ENCODE peak calls at places on chromosomes 2 and 18, in four cellular contexts. One of them, this sample, is unnamed.

GRCh38 chr2:238585836-238586821 is 159.4 kb downstream of the ASB1 start:
- DNase-seq in stomach: peak; percentile 22
- DNase-seq in uterus: no peak
- DNase-seq in brain microvascular endothelial cell: no peak
- DNase-seq in this sample: no peak

GRCh38 chr18:58661423-58661822 is 9.8 kb upstream of the MALT1 start:
- DNase-seq in stomach: no peak
- DNase-seq in uterus: no peak
- DNase-seq in brain microvascular endothelial cell: peak; percentile 6
- DNase-seq in this sample: no peak

GRCh38 chr2:160252278-160252887 is 52.3 kb upstream of the ITGB6 start:
- DNase-seq in stomach: no peak
- DNase-seq in uterus: no peak
- DNase-seq in brain microvascular endothelial cell: no peak
- DNase-seq in this sample: no peak

GRCh38 chr2:8636041-8636491 is 45.8 kb upstream of the ID2 start:
- DNase-seq in stomach: no peak
- DNase-seq in uterus: no peak
- DNase-seq in brain microvascular endothelial cell: no peak
- DNase-seq in this sample: no peak

GRCh38 chr2:127100261-127101047 is 6.5 kb downstream of the BIN1 start:
- DNase-seq in stomach: peak; percentile 85
- DNase-seq in uterus: peak; percentile 17
- DNase-seq in brain microvascular endothelial cell: no peak
- DNase-seq in this sample: no peak

GRCh38 chr2:236179653-236180500 is 11.7 kb upstream of the GBX2 start:
- DNase-seq in stomach: no peak
- DNase-seq in uterus: no peak
- DNase-seq in brain microvascular endothelial cell: no peak
- DNase-seq in this sample: no peak

GRCh38 chr18:37409870-37410269 is 155.7 kb downstream of the CELF4 start:
- DNase-seq in stomach: no peak
- DNase-seq in uterus: no peak
- DNase-seq in brain microvascular endothelial cell: no peak
- DNase-seq in this sample: no peak

GRCh38 chr18:7754258-7754657 is 187.1 kb downstream of the PTPRM start:
- DNase-seq in stomach: no peak
- DNase-seq in uterus: no peak
- DNase-seq in brain microvascular endothelial cell: no peak
- DNase-seq in this sample: no peak

GRCh38 chr18:76801567-76802505 is 20.5 kb upstream of the ZNF236 start:
- DNase-seq in stomach: peak; percentile 71
- DNase-seq in uterus: peak; percentile 67
- DNase-seq in brain microvascular endothelial cell: no peak
- DNase-seq in this sample: no peak

GRCh38 chr2:18966131-18966530 is 376.8 kb upstream of the NT5C1B start:
- DNase-seq in stomach: no peak
- DNase-seq in uterus: no peak
- DNase-seq in brain microvascular endothelial cell: no peak
- DNase-seq in this sample: no peak

DNA sequence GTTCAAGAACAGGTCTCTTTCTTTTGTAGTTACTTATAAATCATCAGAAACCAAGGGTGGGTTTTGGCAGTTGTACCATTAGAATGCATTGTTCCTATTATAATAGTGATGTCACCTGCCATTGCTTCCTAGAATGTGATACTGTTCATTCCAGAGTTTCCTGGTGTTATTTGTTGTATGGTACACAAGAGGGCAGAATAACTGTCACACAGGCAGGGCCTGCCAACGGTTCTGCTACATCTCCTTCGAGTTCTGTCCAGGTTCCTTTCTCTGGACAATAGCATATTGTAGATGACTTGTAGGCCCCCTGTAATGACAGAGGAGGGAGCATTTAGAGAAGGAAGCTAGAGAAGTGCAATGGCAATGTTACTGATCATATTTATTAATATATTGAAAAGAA is 98.3 kb downstream of the KLHL14 start:
- DNase-seq in stomach: no peak
- DNase-seq in uterus: no peak
- DNase-seq in brain microvascular endothelial cell: no peak
- DNase-seq in this sample: no peak
- TF ChIP-seq CTCF in stomach: no peak
- TF ChIP-seq CTCF in uterus: no peak
- TF ChIP-seq CTCF in brain microvascular endothelial cell: peak; percentile 48
- TF ChIP-seq CTCF in this sample: no peak

DNA sequence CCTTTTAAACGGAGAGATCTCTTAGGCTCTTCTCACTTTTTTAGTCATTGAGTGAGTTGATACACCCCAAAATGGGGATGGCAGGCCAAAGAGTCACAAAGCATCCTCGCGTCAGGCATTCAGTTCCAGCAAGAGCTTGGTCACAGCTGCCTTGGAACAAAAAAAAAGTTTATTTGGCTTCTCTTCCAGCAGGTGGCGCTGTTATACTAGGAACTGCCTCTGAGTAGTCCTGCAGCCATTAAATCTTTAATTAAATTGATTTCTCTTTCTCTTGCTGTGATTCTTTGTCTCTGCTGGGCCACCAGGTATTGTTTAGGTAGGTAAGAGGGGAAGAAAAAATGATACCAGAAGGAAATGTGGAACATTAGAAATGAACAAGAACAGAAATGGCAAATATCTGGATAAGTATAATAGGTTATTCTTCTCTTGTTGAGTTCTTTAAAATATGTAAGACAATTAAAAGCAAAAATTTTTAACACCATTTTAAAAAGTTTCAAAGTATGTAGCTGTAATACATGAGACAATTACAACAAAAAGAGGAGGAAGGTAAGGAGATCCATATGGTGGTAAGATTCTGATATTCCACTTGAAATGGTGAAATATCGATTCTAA is 175.1 kb downstream of the GALNT1 start:
- DNase-seq in stomach: peak; percentile 40
- DNase-seq in uterus: no peak
- DNase-seq in brain microvascular endothelial cell: peak; percentile 57
- DNase-seq in this sample: no peak
- TF ChIP-seq CTCF in stomach: peak; percentile 35
- TF ChIP-seq CTCF in uterus: peak; percentile 38
- TF ChIP-seq CTCF in brain microvascular endothelial cell: peak; percentile 73
- TF ChIP-seq CTCF in this sample: no peak

DNA sequence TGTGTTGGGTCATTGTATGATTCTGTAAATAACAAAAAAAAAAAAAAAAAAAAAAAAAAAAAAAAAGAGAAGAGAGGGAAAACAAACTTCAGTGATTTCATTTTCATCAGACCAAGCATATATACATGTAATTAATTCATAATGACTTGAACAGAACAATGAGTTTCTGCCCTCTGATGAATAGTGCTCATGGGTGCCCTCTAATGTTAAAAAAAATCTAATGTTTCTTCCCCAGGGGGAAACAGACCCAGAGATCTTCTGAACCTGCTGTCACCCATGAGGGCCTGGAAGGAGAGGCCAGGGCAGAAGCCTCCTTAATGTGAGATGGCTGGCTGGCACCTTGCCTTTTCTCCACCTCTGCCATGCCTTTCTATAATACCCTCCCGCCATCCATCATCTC is 289.2 kb downstream of the ZNF521 start:
- DNase-seq in stomach: no peak
- DNase-seq in uterus: no peak
- DNase-seq in brain microvascular endothelial cell: no peak
- DNase-seq in this sample: no peak
- TF ChIP-seq CTCF in stomach: no peak
- TF ChIP-seq CTCF in uterus: no peak
- TF ChIP-seq CTCF in brain microvascular endothelial cell: no peak
- TF ChIP-seq CTCF in this sample: no peak

DNA sequence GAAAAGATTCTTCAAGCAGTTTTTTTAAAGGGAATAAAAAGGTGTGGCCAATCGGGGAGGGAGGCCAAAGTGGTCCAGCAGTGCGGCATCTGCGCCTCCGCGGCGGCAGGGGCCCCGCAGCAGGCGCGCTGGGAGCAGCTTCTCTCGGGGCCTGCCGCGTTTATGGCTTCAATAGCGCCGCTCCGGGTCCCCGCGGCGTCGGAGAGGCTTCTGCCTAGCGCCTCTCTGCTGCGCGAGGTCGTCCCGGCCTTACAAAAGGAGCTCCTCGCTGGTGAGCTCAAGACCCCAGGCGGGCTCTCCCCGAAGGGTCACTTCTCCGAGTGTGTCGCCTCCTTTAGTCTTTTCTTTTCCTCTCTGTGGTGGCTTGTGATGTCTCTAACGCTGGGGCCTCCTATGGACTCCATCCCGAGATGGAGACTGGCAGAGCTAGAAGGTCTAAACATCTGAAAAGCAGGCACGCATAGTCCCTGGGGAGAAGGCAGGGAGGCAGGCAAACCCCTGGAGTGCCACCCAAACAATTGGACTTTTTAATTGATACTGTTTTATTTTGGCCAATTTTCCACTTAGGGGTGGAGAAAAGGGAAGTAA is 67.1 kb downstream of the SUMO1 start:
- DNase-seq in stomach: no peak
- DNase-seq in uterus: no peak
- DNase-seq in brain microvascular endothelial cell: no peak
- DNase-seq in this sample: no peak
- TF ChIP-seq CTCF in stomach: no peak
- TF ChIP-seq CTCF in uterus: no peak
- TF ChIP-seq CTCF in brain microvascular endothelial cell: no peak
- TF ChIP-seq CTCF in this sample: no peak

GRCh38 chr2:10345126-10345525 is 42.4 kb downstream of the HPCAL1 start:
- DNase-seq in stomach: no peak
- DNase-seq in uterus: no peak
- DNase-seq in brain microvascular endothelial cell: no peak
- DNase-seq in this sample: no peak
- TF ChIP-seq CTCF in stomach: no peak
- TF ChIP-seq CTCF in uterus: no peak
- TF ChIP-seq CTCF in brain microvascular endothelial cell: no peak
- TF ChIP-seq CTCF in this sample: no peak

DNA sequence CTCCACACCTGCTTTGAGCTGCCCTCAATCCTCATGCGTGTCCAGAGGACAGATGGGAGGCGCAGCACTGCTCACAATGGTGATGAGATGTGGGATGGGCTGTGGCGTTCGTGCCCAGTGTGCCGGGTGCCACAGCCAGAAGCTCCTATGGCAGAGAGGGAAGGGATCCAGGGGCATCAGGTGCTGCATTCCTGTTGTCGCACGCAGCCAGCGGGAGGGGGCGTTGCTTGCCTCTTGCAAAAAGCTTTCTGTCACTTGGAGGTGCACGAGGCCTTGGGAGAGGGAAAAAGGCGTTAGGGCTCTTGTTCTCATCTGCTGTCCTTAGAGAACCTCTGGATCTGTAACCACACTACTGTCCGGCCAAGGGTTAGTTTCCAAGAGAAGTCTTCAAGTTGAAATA is 29.2 kb upstream of the ALLC start:
- DNase-seq in stomach: peak; percentile 25
- DNase-seq in uterus: no peak
- DNase-seq in brain microvascular endothelial cell: no peak
- DNase-seq in this sample: no peak
- TF ChIP-seq CTCF in stomach: no peak
- TF ChIP-seq CTCF in uterus: no peak
- TF ChIP-seq CTCF in brain microvascular endothelial cell: no peak
- TF ChIP-seq CTCF in this sample: no peak

This sample was measured in omental fat pad.